ENCODE peak calls at places on chromosomes 11 and 22, in six cellular contexts. One of them, this sample, is unnamed. For H4K20me1, the result is how much of the 10 kb centered on the place peaks cover.

GRCh38 chr22:46076651-46077339 is 73.5 kb upstream of the PPARA start:
- DNase-seq in mammary epithelial cell: peak
- DNase-seq in IMR-90: peak
- DNase-seq in OCI-LY7: no peak
- DNase-seq in GM23338: peak
- DNase-seq in GM23248: peak
- DNase-seq in this sample: peak

GRCh38 chr22:31394326-31394725 is 5.1 kb upstream of the DRG1 start:
- DNase-seq in OCI-LY7: no peak
- DNase-seq in GM23338: no peak
- DNase-seq in GM23248: peak
- DNase-seq in mammary epithelial cell: no peak
- DNase-seq in IMR-90: peak
- DNase-seq in this sample: no peak

GRCh38 chr22:39710380-39711117 is 140.0 kb downstream of the CACNA1I start:
- DNase-seq in OCI-LY7: no peak
- DNase-seq in mammary epithelial cell: no peak
- DNase-seq in GM23248: no peak
- DNase-seq in GM23338: no peak
- DNase-seq in IMR-90: no peak
- DNase-seq in this sample: no peak

GRCh38 chr22:42758929-42759629 is 38.4 kb upstream of the A4GALT start:
- DNase-seq in IMR-90: peak
- DNase-seq in GM23338: peak
- DNase-seq in OCI-LY7: no peak
- DNase-seq in mammary epithelial cell: no peak
- DNase-seq in GM23248: peak
- DNase-seq in this sample: peak

GRCh38 chr22:18000441-18001039 is 23.8 kb downstream of the MICAL3 start:
- DNase-seq in IMR-90: no peak
- DNase-seq in OCI-LY7: peak
- DNase-seq in GM23338: peak
- DNase-seq in GM23248: peak
- DNase-seq in mammary epithelial cell: peak
- DNase-seq in this sample: no peak

GRCh38 chr11:24687748-24688147 is 190.9 kb downstream of the LUZP2 start:
- DNase-seq in GM23248: no peak
- DNase-seq in IMR-90: no peak
- DNase-seq in OCI-LY7: no peak
- DNase-seq in GM23338: no peak
- DNase-seq in mammary epithelial cell: no peak
- DNase-seq in this sample: no peak

GRCh38 chr11:61611309-61611708 is 30.4 kb upstream of the SYT7 start:
- DNase-seq in GM23248: no peak
- DNase-seq in mammary epithelial cell: no peak
- DNase-seq in OCI-LY7: peak
- DNase-seq in IMR-90: no peak
- DNase-seq in GM23338: no peak
- DNase-seq in this sample: no peak

GRCh38 chr22:46062971-46063631 is 86.1 kb upstream of the WNT7B start:
- DNase-seq in mammary epithelial cell: peak
- DNase-seq in GM23338: no peak
- DNase-seq in IMR-90: no peak
- DNase-seq in GM23248: peak
- DNase-seq in OCI-LY7: no peak
- DNase-seq in this sample: peak

GRCh38 chr22:28034760-28035401 is 115.8 kb upstream of the PITPNB start:
- DNase-seq in GM23338: no peak
- DNase-seq in IMR-90: peak
- DNase-seq in mammary epithelial cell: no peak
- DNase-seq in OCI-LY7: no peak
- DNase-seq in GM23248: peak
- DNase-seq in this sample: peak

GRCh38 chr11:95829580-95830259 is 39.4 kb downstream of the CEP57 start:
- DNase-seq in IMR-90: peak
- DNase-seq in GM23248: peak
- DNase-seq in mammary epithelial cell: peak
- DNase-seq in GM23338: no peak
- DNase-seq in OCI-LY7: no peak
- DNase-seq in this sample: peak

GRCh38 chr22:24942301-24942700 is 4.2 kb downstream of the LHFPL7 start:
- DNase-seq in IMR-90: no peak
- DNase-seq in OCI-LY7: no peak
- DNase-seq in mammary epithelial cell: no peak
- DNase-seq in GM23248: no peak
- DNase-seq in GM23338: no peak
- DNase-seq in this sample: no peak

GRCh38 chr11:63564785-63565350 is 1.7 kb upstream of the PLAAT2 start:
- DNase-seq in IMR-90: no peak
- DNase-seq in GM23248: no peak
- DNase-seq in mammary epithelial cell: peak
- DNase-seq in GM23338: no peak
- DNase-seq in OCI-LY7: no peak
- DNase-seq in this sample: no peak

GRCh38 chr11:105155679-105156078 is 16.1 kb upstream of the CARD18 start:
- DNase-seq in GM23338: peak
- DNase-seq in IMR-90: no peak
- DNase-seq in mammary epithelial cell: no peak
- DNase-seq in OCI-LY7: no peak
- DNase-seq in GM23248: no peak
- DNase-seq in this sample: no peak

GRCh38 chr11:17906436-17906835 is 106.4 kb downstream of the SERGEF start:
- DNase-seq in mammary epithelial cell: no peak
- DNase-seq in OCI-LY7: peak
- DNase-seq in GM23248: no peak
- DNase-seq in GM23338: peak
- DNase-seq in IMR-90: no peak
- DNase-seq in this sample: no peak

GRCh38 chr11:28461846-28462245 is 353.7 kb downstream of the METTL15 start:
- DNase-seq in OCI-LY7: no peak
- DNase-seq in GM23338: no peak
- DNase-seq in mammary epithelial cell: no peak
- DNase-seq in IMR-90: peak
- DNase-seq in GM23248: peak
- DNase-seq in this sample: no peak

GRCh38 chr11:121890377-121890776 is 225.6 kb downstream of the BLID start:
- DNase-seq in OCI-LY7: no peak
- DNase-seq in IMR-90: peak
- DNase-seq in mammary epithelial cell: peak
- DNase-seq in GM23248: peak
- DNase-seq in GM23338: no peak
- DNase-seq in this sample: peak

GRCh38 chr11:79485694-79486093 is 44.9 kb upstream of the TENM4 start:
- DNase-seq in GM23248: no peak
- DNase-seq in mammary epithelial cell: no peak
- DNase-seq in GM23338: peak
- DNase-seq in IMR-90: no peak
- DNase-seq in OCI-LY7: no peak
- DNase-seq in this sample: no peak

GRCh38 chr11:126113515-126113957 is 50.9 kb upstream of the CDON start:
- DNase-seq in GM23338: no peak
- DNase-seq in OCI-LY7: no peak
- DNase-seq in GM23248: peak
- DNase-seq in mammary epithelial cell: peak
- DNase-seq in IMR-90: peak
- DNase-seq in this sample: peak

DNA sequence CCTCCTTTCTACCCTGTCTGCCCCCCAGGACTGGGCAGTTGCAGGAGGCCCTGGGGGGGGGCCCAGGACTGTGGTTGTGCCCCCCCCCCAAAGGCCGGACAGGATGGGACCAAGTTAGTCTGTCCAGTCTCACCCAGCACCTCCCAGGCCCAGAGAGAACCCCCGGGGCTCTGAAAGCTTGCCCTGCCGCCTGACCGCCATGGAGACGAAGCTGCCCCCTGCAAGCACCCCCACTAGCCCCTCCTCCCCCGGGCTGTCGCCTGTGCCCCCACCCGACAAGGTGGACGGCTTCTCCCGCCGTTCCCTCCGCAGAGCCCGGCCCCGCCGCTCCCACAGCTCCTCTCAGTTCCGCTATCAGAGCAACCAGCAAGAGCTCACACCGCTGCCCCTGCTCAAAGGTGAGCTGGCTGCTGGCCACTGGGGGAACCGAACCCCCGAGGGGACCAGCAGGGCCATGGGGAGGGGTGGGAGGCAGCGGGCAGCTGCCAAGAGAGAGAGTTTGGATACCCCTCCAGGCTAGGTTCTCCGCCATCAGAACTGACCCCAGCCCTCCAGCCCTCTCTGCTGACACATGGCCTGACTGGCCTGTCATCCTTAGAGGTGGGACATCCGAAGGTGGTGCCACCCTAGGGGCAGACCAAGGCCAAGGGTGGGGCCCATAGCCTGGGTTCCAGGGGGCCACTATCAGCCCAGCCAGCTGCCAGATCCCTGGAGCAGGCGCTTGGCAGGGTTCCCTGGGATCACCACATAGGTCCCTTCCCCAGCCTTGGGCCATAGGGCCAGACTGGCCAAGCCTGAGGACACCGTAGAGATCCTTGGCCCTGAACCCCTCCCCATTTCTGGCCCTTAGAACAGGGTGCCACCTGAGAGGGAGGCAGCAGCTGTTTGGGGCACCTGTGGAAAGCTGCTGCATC is 1.3 kb downstream of the PPP2R5B start:
- DNase-seq in GM23338: no peak
- DNase-seq in IMR-90: no peak
- DNase-seq in GM23248: no peak
- DNase-seq in mammary epithelial cell: no peak
- DNase-seq in OCI-LY7: no peak
- DNase-seq in this sample: no peak
- H2AFZ ChIP-seq in GM23338: no peak
- H2AFZ ChIP-seq in IMR-90: peak
- H2AFZ ChIP-seq in GM23248: no peak
- H2AFZ ChIP-seq in mammary epithelial cell: no peak
- H2AFZ ChIP-seq in OCI-LY7: no peak
- H2AFZ ChIP-seq in this sample: no peak

DNA sequence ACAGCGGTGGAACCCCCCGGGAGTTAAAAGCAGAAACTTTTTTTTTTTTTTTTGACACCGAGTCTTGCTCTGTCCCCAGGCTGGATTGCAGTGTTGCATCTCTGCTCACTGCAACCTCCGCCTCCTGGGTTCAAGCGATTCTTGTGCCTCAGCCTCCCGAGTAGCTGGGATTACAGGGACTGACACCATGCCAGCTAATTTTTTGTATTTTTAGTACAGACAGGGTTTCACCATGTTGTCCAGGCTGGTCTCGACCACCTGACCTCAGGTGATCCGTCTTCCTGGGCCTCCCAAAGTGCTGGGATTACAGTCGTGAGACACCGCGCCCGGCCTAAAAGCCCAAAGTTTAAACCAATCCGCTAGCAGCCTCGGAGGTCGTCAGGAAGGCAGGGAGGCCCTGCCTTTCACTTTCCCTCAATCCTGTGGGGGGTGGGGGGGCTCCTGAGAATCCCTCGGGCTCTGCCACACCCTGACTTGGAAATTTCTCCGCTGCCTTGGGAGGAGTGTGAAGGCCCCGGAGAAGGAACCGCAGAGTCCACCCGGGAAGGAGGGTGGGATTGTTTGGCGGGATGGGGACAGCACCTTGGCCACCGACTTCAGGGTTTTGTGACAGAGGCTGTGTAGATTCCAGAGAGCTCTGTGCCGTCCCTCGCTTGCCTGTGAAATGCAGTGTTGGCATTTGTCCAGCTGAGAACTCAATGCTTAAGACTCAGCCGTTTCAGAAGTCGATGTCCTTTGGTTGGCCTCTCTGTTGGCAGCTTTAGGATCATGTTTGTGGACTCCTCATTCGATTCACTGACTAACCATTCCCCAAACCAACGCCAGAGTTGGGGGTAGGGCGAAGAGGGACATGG is 1.0 kb downstream of the ARHGAP8 start:
- DNase-seq in mammary epithelial cell: peak
- DNase-seq in GM23248: peak
- DNase-seq in GM23338: peak
- DNase-seq in IMR-90: peak
- DNase-seq in OCI-LY7: no peak
- DNase-seq in this sample: peak
- H3K4me2 ChIP-seq in mammary epithelial cell: peak
- H3K4me2 ChIP-seq in GM23248: no peak
- H3K4me2 ChIP-seq in GM23338: peak
- H3K4me2 ChIP-seq in IMR-90: no peak
- H3K4me2 ChIP-seq in OCI-LY7: no peak
- H3K4me2 ChIP-seq in this sample: peak

GRCh38 chr11:1515082-1516060 is 28.8 kb upstream of the MOB2 start:
- DNase-seq in mammary epithelial cell: peak
- DNase-seq in GM23248: peak
- DNase-seq in IMR-90: peak
- DNase-seq in GM23338: peak
- DNase-seq in OCI-LY7: peak
- DNase-seq in this sample: peak
- H4K20me1 ChIP-seq in mammary epithelial cell: under half
- H4K20me1 ChIP-seq in GM23248: under half
- H4K20me1 ChIP-seq in IMR-90: half or more
- H4K20me1 ChIP-seq in GM23338: under half
- H4K20me1 ChIP-seq in OCI-LY7: under half
- H4K20me1 ChIP-seq in this sample: half or more

GRCh38 chr11:10308208-10308954 is 3.5 kb downstream of the ADM start:
- DNase-seq in GM23338: no peak
- DNase-seq in mammary epithelial cell: no peak
- DNase-seq in GM23248: peak
- DNase-seq in IMR-90: peak
- DNase-seq in OCI-LY7: no peak
- DNase-seq in this sample: no peak

GRCh38 chr11:10307022-10307410 is 2.1 kb downstream of the ADM start:
- DNase-seq in mammary epithelial cell: no peak
- DNase-seq in GM23338: no peak
- DNase-seq in OCI-LY7: no peak
- DNase-seq in GM23248: no peak
- DNase-seq in IMR-90: no peak
- DNase-seq in this sample: no peak

GRCh38 chr11:10305964-10306918 is 1.4 kb downstream of the ADM start:
- DNase-seq in IMR-90: peak
- DNase-seq in OCI-LY7: no peak
- DNase-seq in GM23338: peak
- DNase-seq in GM23248: peak
- DNase-seq in mammary epithelial cell: peak
- DNase-seq in this sample: no peak

GRCh38 chr11:10309163-10310093 is 4.6 kb downstream of the ADM start:
- DNase-seq in OCI-LY7: no peak
- DNase-seq in GM23248: peak
- DNase-seq in IMR-90: peak
- DNase-seq in GM23338: peak
- DNase-seq in mammary epithelial cell: peak
- DNase-seq in this sample: peak

GRCh38 chr11:10307411-10308207 is 2.7 kb downstream of the ADM start:
- DNase-seq in mammary epithelial cell: peak
- DNase-seq in GM23248: peak
- DNase-seq in OCI-LY7: peak
- DNase-seq in IMR-90: peak
- DNase-seq in GM23338: peak
- DNase-seq in this sample: peak
- H2AFZ ChIP-seq in mammary epithelial cell: peak
- H2AFZ ChIP-seq in GM23248: no peak
- H2AFZ ChIP-seq in OCI-LY7: peak
- H2AFZ ChIP-seq in IMR-90: peak
- H2AFZ ChIP-seq in GM23338: no peak
- H2AFZ ChIP-seq in this sample: peak

This sample was measured in astrocyte.